ENCODE peak calls at places on chromosomes 5 and 9, in eight cellular contexts. E is cardiac fibroblast, Y is coronary artery, P is DND-41, Q is AG04450, Z is GM23338, H is foreskin fibroblast, R is PC-9. S is an unnamed sample.

GRCh38 chr5:99646011-99646647 is 717.3 kb upstream of the CHD1 start:
- DNase-seq in E (no peak), Y (no peak), P (no peak), Q (no peak), Z (no peak), H (no peak), R (no peak), S (peak)

GRCh38 chr9:98579700-98580099 is 129.0 kb downstream of the GABBR2 start:
- DNase-seq in E (no peak), Y (no peak), P (no peak), Q (no peak), Z (no peak), H (no peak), R (no peak), S (no peak)

GRCh38 chr9:130143974-130144373 is 28.2 kb upstream of the NCS1 start:
- DNase-seq in E (peak), Y (no peak), P (no peak), Q (no peak), Z (no peak), H (no peak), R (no peak), S (peak)

GRCh38 chr5:112616812-112617547 is 120.7 kb upstream of the APC start:
- DNase-seq in E (no peak), Y (no peak), P (no peak), Q (no peak), Z (no peak), H (no peak), R (no peak), S (no peak)

GRCh38 chr5:141850183-141850768 is 27.9 kb downstream of the PCDH1 start:
- DNase-seq in E (peak), Y (no peak), P (peak), Q (no peak), Z (no peak), H (no peak), R (no peak), S (no peak)

GRCh38 chr5:154505567-154505966 is 27.5 kb upstream of the HAND1 start:
- DNase-seq in E (no peak), Y (no peak), P (no peak), Q (no peak), Z (peak), H (no peak), R (no peak), S (no peak)

GRCh38 chr9:107489144-107489673 is 360 bp downstream of the KLF4 start:
- DNase-seq in E (peak), Y (no peak), P (no peak), Q (no peak), Z (no peak), H (no peak), R (no peak), S (peak)

GRCh38 chr5:104128348-104128747 is 565.8 kb upstream of the NUDT12 start:
- DNase-seq in E (no peak), Y (no peak), P (no peak), Q (no peak), Z (no peak), H (no peak), R (no peak), S (no peak)

GRCh38 chr5:87127956-87128687 is 139.6 kb upstream of the RASA1 start:
- DNase-seq in E (peak), Y (no peak), P (no peak), Q (no peak), Z (no peak), H (no peak), R (no peak), S (no peak)

GRCh38 chr5:177473461-177473991 is at the start of gene DBN1:
- DNase-seq in E (peak), Y (no peak), P (peak), Q (no peak), Z (peak), H (no peak), R (no peak), S (peak)

GRCh38 chr9:80208662-80209061 is 636.9 kb downstream of the TLE4 start:
- DNase-seq in E (no peak), Y (no peak), P (no peak), Q (no peak), Z (no peak), H (no peak), R (no peak), S (no peak)

GRCh38 chr9:122097679-122098315 is 4.7 kb upstream of the TTLL11 start:
- DNase-seq in E (no peak), Y (peak), P (no peak), Q (no peak), Z (no peak), H (no peak), R (no peak), S (no peak)

GRCh38 chr5:165574140-165574539 is 2068.7 kb downstream of the MAT2B start:
- DNase-seq in E (no peak), Y (no peak), P (no peak), Q (no peak), Z (no peak), H (no peak), R (no peak), S (no peak)

GRCh38 chr9:76562511-76562911 is 103.5 kb downstream of the GCNT1 start:
- DNase-seq in E (peak), Y (no peak), P (no peak), Q (no peak), Z (no peak), H (peak), R (no peak), S (peak)

GRCh38 chr5:31355337-31355736 is 161.9 kb downstream of the CDH6 start:
- DNase-seq in E (no peak), Y (no peak), P (no peak), Q (no peak), Z (no peak), H (no peak), R (no peak), S (no peak)

GRCh38 chr5:154478224-154478565 is at the start of gene HAND1:
- DNase-seq in E (no peak), Y (no peak), P (no peak), Q (no peak), Z (peak), H (no peak), R (peak), S (no peak)

GRCh38 chr5:147918101-147918500 is 11.8 kb upstream of the C5orf46 start:
- DNase-seq in E (peak), Y (no peak), P (no peak), Q (peak), Z (no peak), H (no peak), R (no peak), S (peak)

GRCh38 chr5:111158105-111158744 is 66.0 kb upstream of the CAMK4 start:
- DNase-seq in E (peak), Y (no peak), P (peak), Q (peak), Z (peak), H (peak), R (peak), S (peak)

GRCh38 chr9:129111762-129112151 is 542 bp downstream of the PTPA start:
- DNase-seq in E (peak), Y (no peak), P (peak), Q (no peak), Z (peak), H (peak), R (peak), S (peak)

DNA sequence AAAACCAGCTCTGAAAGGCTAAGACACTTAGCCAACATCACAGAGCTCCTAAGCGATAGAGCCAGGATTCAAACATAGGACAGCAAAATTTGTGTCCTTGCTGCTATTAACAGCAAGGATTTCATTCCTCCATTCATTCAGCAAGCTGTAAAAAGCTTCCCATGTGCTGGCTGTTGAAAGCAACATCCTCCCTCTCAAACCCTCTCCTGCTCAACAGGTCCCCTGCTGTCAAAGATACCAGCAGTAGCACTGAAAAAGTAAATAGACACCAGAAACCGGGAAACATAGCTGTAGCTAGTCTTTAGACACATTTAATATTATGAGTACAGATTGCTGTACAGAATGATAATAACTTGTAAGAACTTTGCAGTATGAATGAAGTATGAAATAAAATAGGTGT is 52.6 kb upstream of the ADAMTSL1 start:
- DNase-seq in E (no peak), Y (no peak), P (no peak), Q (no peak), Z (peak), H (no peak), R (no peak), S (no peak)
- TF ChIP-seq CTCF in E (no peak), Y (no peak), P (no peak), Q (no peak), Z (no peak), H (no peak), R (no peak), S (no peak)

GRCh38 chr9:37034320-37034937 is 361 bp upstream of the PAX5 start:
- DNase-seq in E (no peak), Y (no peak), P (no peak), Q (no peak), Z (peak), H (no peak), R (no peak), S (no peak)
- H3K4me3 ChIP-seq in E (no peak), Y (peak), P (no peak), Q (no peak), Z (peak), H (no peak), R (no peak), S (no peak)

GRCh38 chr5:55226934-55227737 is at the start of gene MCIDAS:
- DNase-seq in E (peak), Y (no peak), P (peak), Q (no peak), Z (peak), H (no peak), R (peak), S (no peak)
- TF ChIP-seq CTCF in E (no peak), Y (no peak), P (no peak), Q (no peak), Z (no peak), H (no peak), R (no peak), S (peak)

DNA sequence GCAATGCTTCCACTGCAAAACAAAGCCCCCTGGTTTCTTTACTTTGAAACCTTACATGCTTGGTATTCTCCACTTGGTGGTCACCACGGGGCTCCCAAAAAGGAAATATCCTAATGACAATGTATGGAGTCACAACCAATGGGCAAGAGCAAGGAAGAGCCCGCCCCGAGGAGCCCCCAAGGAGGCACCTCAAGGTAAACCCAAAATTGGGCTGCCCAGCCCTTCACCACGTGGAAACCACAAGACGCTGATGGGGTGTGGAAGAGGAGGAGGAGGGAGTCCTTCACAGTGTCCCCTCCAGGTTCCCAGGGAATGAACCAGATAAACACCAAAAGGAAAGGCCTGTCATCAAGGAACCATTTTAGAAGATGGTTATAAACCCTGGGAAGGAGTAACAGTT is 3.8 kb downstream of the ROR2 start:
- DNase-seq in E (no peak), Y (no peak), P (no peak), Q (no peak), Z (no peak), H (no peak), R (no peak), S (no peak)
- H3K4me3 ChIP-seq in E (no peak), Y (no peak), P (no peak), Q (peak), Z (no peak), H (no peak), R (no peak), S (no peak)

GRCh38 chr9:74293479-74293878 is 203.7 kb upstream of the RORB start:
- DNase-seq in E (no peak), Y (no peak), P (no peak), Q (no peak), Z (peak), H (no peak), R (no peak), S (no peak)
- TF ChIP-seq CTCF in E (no peak), Y (no peak), P (no peak), Q (no peak), Z (no peak), H (no peak), R (no peak), S (no peak)

GRCh38 chr9:109248133-109248581 is 72.7 kb downstream of the EPB41L4B start:
- DNase-seq in E (peak), Y (no peak), P (no peak), Q (no peak), Z (no peak), H (no peak), R (no peak), S (no peak)
- H3K4me3 ChIP-seq in E (no peak), Y (no peak), P (no peak), Q (no peak), Z (no peak), H (no peak), R (no peak), S (no peak)

GRCh38 chr5:122705876-122706275 is 69.0 kb upstream of the SNX2 start:
- DNase-seq in E (no peak), Y (no peak), P (no peak), Q (no peak), Z (no peak), H (no peak), R (no peak), S (no peak)
- TF ChIP-seq CTCF in E (no peak), Y (no peak), P (no peak), Q (no peak), Z (no peak), H (no peak), R (no peak), S (no peak)

DNA sequence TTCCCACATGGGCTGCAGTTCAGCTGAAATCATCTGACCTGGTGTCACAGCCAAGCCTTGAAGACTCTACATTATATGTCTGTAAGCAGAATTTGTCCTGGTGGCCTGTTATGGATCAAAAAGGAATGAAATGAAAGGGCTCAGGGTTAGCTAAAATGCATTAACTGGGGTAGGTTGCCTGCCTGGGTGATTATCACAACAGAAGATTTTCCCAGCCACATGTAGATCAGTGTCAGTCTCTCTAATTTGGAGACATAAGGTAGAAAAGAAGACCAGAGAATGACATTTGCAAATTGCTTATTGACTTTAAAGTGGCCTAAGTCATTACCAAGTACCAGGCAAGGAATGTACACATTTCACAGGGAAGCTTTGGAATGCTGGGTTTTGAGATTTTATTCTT is 289.0 kb downstream of the CAAP1 start:
- DNase-seq in E (no peak), Y (no peak), P (no peak), Q (no peak), Z (peak), H (no peak), R (no peak), S (no peak)
- H3K4me3 ChIP-seq in E (no peak), Y (no peak), P (no peak), Q (no peak), Z (peak), H (no peak), R (no peak), S (no peak)

GRCh38 chr9:108812388-108812787 is 43.4 kb downstream of the ACTL7B start:
- DNase-seq in E (no peak), Y (no peak), P (no peak), Q (no peak), Z (no peak), H (no peak), R (no peak), S (no peak)

GRCh38 chr9:108816037-108816436 is 39.7 kb downstream of the ACTL7B start:
- DNase-seq in E (no peak), Y (no peak), P (no peak), Q (no peak), Z (no peak), H (no peak), R (no peak), S (no peak)

GRCh38 chr9:108815156-108815555 is 40.6 kb downstream of the ACTL7B start:
- DNase-seq in E (no peak), Y (no peak), P (no peak), Q (no peak), Z (peak), H (no peak), R (no peak), S (no peak)

GRCh38 chr9:108811944-108812343 is 43.8 kb downstream of the ACTL7B start:
- DNase-seq in E (no peak), Y (no peak), P (no peak), Q (no peak), Z (no peak), H (no peak), R (no peak), S (no peak)

DNA sequence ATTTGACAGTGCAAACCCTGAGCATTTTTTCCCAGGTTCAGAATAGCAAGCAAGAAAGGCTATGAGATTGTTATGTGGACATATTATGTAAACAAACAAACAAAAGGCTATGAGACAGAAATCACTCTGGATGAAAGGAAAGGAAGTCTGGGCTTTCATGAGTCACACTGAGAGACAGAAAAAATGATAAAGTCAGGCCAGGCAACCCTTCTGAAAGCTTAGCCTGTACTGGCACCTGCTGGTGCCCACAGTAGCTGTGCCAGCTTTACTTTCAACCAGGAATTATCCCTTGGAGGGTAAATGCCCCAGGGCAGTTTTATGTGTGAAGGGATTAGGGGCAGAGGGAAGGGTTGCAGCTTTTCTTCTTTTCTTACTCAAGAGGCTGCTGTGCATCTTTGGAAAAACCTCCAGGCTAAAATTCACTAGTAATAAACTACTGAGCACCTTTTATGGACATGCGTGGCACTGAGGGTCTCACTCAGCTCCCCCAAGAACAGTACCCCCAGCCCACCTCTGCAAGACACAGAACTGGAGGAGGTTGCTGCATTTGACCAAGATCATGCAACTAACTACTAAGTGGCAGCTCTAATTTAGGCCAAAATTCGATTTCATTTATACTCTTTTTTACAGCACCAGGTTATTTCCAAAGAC is 41.7 kb downstream of the ACTL7B start:
- DNase-seq in E (peak), Y (no peak), P (no peak), Q (no peak), Z (peak), H (peak), R (peak), S (peak)
- TF ChIP-seq CTCF in E (peak), Y (no peak), P (peak), Q (no peak), Z (peak), H (peak), R (peak), S (peak)

GRCh38 chr9:33180526-33181184 is 13.5 kb upstream of the B4GALT1 start:
- DNase-seq in E (peak), Y (no peak), P (no peak), Q (no peak), Z (no peak), H (peak), R (no peak), S (peak)
- H3K4me3 ChIP-seq in E (no peak), Y (peak), P (no peak), Q (no peak), Z (no peak), H (no peak), R (no peak), S (no peak)

S was measured in astrocyte of the spinal cord.